ENCODE peak calls at places on chromosomes 2 and 18, in five cellular contexts. P is NCI-H748 treated with DMSO at 0.1 percent for 48 hours; B is activated CD8-positive, alpha-beta memory T cell treated with anti-CD3 and anti-CD28 coated beads, Interleukin-2, amount 50 U/mL, for 48 hours; O is body of pancreas; Y is GM12891. G is an unnamed sample.
A peak's percentile ranks its signal among the peaks of the same experiment; 100 is the strongest.

GRCh38 chr2:169637620-169638019 is 53.5 kb downstream of the PPIG start:
- DNase-seq in P (no peak), B (no peak), O (no peak), Y (no peak), G (no peak)

GRCh38 chr18:59123588-59124369 is 15.9 kb upstream of the SEC11C start:
- DNase-seq in P (no peak), B (no peak), O (no peak), Y (no peak), G (no peak)

GRCh38 chr2:240174496-240174895 is 34.0 kb upstream of the OTOS start:
- DNase-seq in P (no peak), B (no peak), O (no peak), Y (no peak), G (no peak)

GRCh38 chr2:3639653-3640052 is 18.3 kb upstream of the ALLC start:
- DNase-seq in P (no peak), B (no peak), O (no peak), Y (no peak), G (no peak)

GRCh38 chr2:636649-637405 is 40.4 kb downstream of the TMEM18 start:
- DNase-seq in P (peak; percentile 9), B (peak; percentile 79), O (peak; percentile 83), Y (peak; percentile 50), G (peak; percentile 42)

GRCh38 chr2:219285894-219286425 is 6.8 kb downstream of the DNAJB2 start:
- DNase-seq in P (no peak), B (no peak), O (no peak), Y (no peak), G (no peak)

GRCh38 chr2:199488772-199489400 is 31.1 kb upstream of the SATB2 start:
- DNase-seq in P (peak; percentile 25), B (no peak), O (peak; percentile 71), Y (peak; percentile 53), G (no peak)

GRCh38 chr2:226661789-226662545 is 137.7 kb downstream of the IRS1 start:
- DNase-seq in P (no peak), B (no peak), O (peak; percentile 31), Y (no peak), G (no peak)

GRCh38 chr2:61537590-61538178 is 472 bp downstream of the XPO1 start:
- DNase-seq in P (peak; percentile 39), B (no peak), O (no peak), Y (no peak), G (no peak)

GRCh38 chr2:219527076-219527394 is 12.8 kb downstream of the ASIC4 start:
- DNase-seq in P (peak; percentile 25), B (no peak), O (peak; percentile 66), Y (no peak), G (no peak)

GRCh38 chr2:217623513-217623912 is 379.3 kb downstream of the TNS1 start:
- DNase-seq in P (no peak), B (no peak), O (no peak), Y (no peak), G (no peak)

GRCh38 chr2:217737127-217737526 is 265.7 kb downstream of the TNS1 start:
- DNase-seq in P (no peak), B (no peak), O (no peak), Y (no peak), G (no peak)

GRCh38 chr2:195322324-195322723 is 334.7 kb upstream of the SLC39A10 start:
- DNase-seq in P (no peak), B (no peak), O (no peak), Y (no peak), G (no peak)

GRCh38 chr18:59265246-59266018 is 7.8 kb downstream of the RAX start:
- DNase-seq in P (peak; percentile 12), B (peak; percentile 71), O (peak; percentile 37), Y (peak; percentile 47), G (no peak)

GRCh38 chr2:127605691-127606277 is 40.2 kb upstream of the GPR17 start:
- DNase-seq in P (no peak), B (peak; percentile 20), O (no peak), Y (no peak), G (no peak)

GRCh38 chr2:55152475-55153422 is 79.3 kb downstream of the CLHC1 start:
- DNase-seq in P (no peak), B (no peak), O (no peak), Y (no peak), G (no peak)